ENCODE peak calls at places on chromosomes 5 and 9, in four cellular contexts. B is GM12878, W is SK-N-SH, M is HepG2. O is an unnamed sample.

GRCh38 chr5:68954618-68954910 is 139.2 kb upstream of the SLC30A5 start:
- DNase-seq in B (no peak), W (no peak), M (no peak), O (no peak)

GRCh38 chr5:141681695-141682641 is at the start of gene ARAP3:
- DNase-seq in B (no peak), W (peak), M (peak), O (peak)

GRCh38 chr5:135122797-135123196 is 88.8 kb upstream of the PITX1 start:
- DNase-seq in B (no peak), W (no peak), M (no peak), O (no peak)

GRCh38 chr5:16707869-16708192 is 91.0 kb upstream of the RETREG1 start:
- DNase-seq in B (no peak), W (no peak), M (no peak), O (no peak)

GRCh38 chr5:172452398-172453205 is 1.7 kb downstream of the SH3PXD2B start:
- DNase-seq in B (no peak), W (peak), M (no peak), O (no peak)

GRCh38 chr9:93893899-93894690 is 61.1 kb downstream of the BARX1 start:
- DNase-seq in B (no peak), W (peak), M (peak), O (no peak)

GRCh38 chr5:32083981-32084430 is 90.1 kb downstream of the GOLPH3 start:
- DNase-seq in B (no peak), W (no peak), M (peak), O (no peak)

GRCh38 chr5:129448654-129449053 is 11.4 kb upstream of the ADAMTS19 start:
- DNase-seq in B (no peak), W (no peak), M (no peak), O (no peak)

GRCh38 chr5:107840161-107840560 is 169.4 kb upstream of the EFNA5 start:
- DNase-seq in B (no peak), W (peak), M (no peak), O (no peak)

GRCh38 chr5:129853588-129853987 is 50.7 kb upstream of the CHSY3 start:
- DNase-seq in B (no peak), W (no peak), M (no peak), O (no peak)

GRCh38 chr9:133210609-133211008 is 1.6 kb upstream of the OBP2B start:
- DNase-seq in B (no peak), W (no peak), M (no peak), O (no peak)

GRCh38 chr9:92725726-92726125 is 38.9 kb downstream of the BICD2 start:
- DNase-seq in B (no peak), W (no peak), M (no peak), O (no peak)

GRCh38 chr9:127822108-127822507 is 19.4 kb downstream of the FPGS start:
- DNase-seq in B (no peak), W (no peak), M (no peak), O (no peak)

GRCh38 chr5:85108471-85108870 is 723.8 kb upstream of the EDIL3 start:
- DNase-seq in B (no peak), W (no peak), M (no peak), O (peak)

GRCh38 chr9:114691046-114691955 is 9.3 kb upstream of the TEX48 start:
- DNase-seq in B (peak), W (no peak), M (no peak), O (peak)

GRCh38 chr5:139660105-139660915 is 12.2 kb downstream of the CXXC5 start:
- DNase-seq in B (no peak), W (peak), M (no peak), O (no peak)

GRCh38 chr5:149153193-149153750 is 12.0 kb downstream of the ABLIM3 start:
- DNase-seq in B (no peak), W (no peak), M (no peak), O (no peak)

GRCh38 chr9:86326536-86326935 is 27.7 kb downstream of the TUT7 start:
- DNase-seq in B (no peak), W (no peak), M (no peak), O (no peak)

GRCh38 chr9:15711531-15712295 is 158.9 kb downstream of the CCDC171 start:
- DNase-seq in B (no peak), W (no peak), M (no peak), O (no peak)

GRCh38 chr9:107650995-107651394 is 161.4 kb upstream of the KLF4 start:
- DNase-seq in B (no peak), W (no peak), M (no peak), O (no peak)

GRCh38 chr9:15147471-15147870 is 159.5 kb downstream of the TTC39B start:
- DNase-seq in B (no peak), W (no peak), M (no peak), O (no peak)

GRCh38 chr5:4533457-4534105 is 606.5 kb upstream of the ADAMTS16 start:
- DNase-seq in B (no peak), W (no peak), M (no peak), O (no peak)

GRCh38 chr9:120439147-120439546 is 140.8 kb downstream of the CDK5RAP2 start:
- DNase-seq in B (no peak), W (peak), M (peak), O (peak)

GRCh38 chr5:172312286-172312685 is 28.7 kb upstream of the UBTD2 start:
- DNase-seq in B (no peak), W (no peak), M (no peak), O (no peak)

DNA sequence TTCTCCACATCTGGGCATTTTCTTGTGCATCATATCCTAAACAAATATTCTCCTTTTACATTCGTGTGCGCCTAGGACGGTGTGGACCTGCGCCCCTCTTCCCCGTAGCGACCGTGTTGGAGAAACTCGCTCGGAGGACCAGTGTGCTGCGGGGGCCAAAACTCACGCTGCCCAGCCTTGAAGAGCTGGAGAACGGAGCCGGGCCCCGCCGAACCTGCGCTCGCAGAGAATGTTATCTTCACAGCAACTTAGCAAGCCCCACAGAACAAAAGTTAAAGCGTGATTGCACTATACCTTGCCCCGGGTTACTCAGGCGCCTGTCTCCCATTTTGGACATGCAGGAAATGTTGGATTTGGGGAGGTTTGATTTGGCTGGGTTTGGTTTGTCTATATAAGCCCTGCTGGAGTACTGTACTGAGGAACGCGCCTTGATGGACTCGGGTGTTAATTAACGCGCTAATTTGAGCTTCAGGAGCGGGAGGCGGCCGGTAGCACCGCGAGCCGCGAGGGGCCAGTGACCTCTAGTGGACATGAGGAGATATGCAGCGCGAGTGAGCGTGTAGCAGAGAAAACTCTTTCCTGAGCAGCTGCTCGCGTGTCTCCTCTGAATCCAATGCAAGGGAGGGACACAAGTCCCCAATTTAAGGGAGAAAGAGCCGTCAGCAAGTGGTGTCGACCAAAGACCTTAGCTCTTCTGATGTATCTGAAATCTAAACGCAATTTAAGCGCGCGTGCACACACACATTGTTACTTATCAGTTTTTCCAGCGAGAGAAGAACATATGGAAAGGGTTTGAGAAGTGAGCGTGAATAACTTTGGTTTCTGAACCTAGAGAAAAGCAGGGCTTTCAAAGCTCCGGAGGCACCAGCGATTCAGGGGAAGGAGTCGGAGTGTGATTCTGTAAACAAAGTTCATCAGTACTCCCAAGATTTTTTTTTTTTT is 192.1 kb downstream of the MEF2C start:
- DNase-seq in B (no peak), W (peak), M (peak), O (peak)
- TF ChIP-seq PBX3 in B (no peak), W (no peak), M (no peak), O (no peak)

GRCh38 chr9:96126321-96126881 is 175.6 kb downstream of the HSD17B3 start:
- DNase-seq in B (no peak), W (no peak), M (no peak), O (no peak)

GRCh38 chr9:96125624-96126023 is 176.4 kb downstream of the HSD17B3 start:
- DNase-seq in B (no peak), W (no peak), M (no peak), O (no peak)

GRCh38 chr9:96130970-96131369 is 171.0 kb downstream of the HSD17B3 start:
- DNase-seq in B (no peak), W (no peak), M (no peak), O (no peak)

GRCh38 chr9:96133296-96134010 is 168.5 kb downstream of the HSD17B3 start:
- DNase-seq in B (no peak), W (no peak), M (no peak), O (no peak)

DNA sequence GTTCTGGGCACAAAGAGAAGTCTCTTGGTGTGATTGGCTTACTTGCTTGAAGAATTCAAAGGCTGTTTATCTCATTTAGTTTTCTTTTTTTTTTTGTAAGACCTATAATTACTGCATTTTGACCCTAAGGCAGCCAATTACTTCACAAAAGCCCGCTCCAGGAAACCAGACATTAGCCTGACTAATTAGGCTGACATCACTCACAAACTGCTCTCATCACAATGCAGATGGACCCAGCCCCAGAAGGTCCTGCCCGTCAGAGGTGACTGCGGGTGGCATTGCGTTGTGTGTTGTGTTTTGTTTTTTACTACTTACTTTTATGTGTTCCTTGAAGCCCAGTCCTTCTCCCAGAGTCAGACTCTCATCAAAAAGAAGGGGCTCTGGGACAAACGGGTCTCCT is 172.3 kb downstream of the HSD17B3 start:
- DNase-seq in B (no peak), W (peak), M (no peak), O (no peak)
- TF ChIP-seq PBX3 in B (no peak), W (no peak), M (no peak), O (no peak)

GRCh38 chr5:1006656-1007071 is 1.9 kb upstream of the NKD2 start:
- DNase-seq in B (no peak), W (no peak), M (no peak), O (no peak)
- TF ChIP-seq PBX3 in B (no peak), W (no peak), M (no peak), O (no peak)

GRCh38 chr5:18236386-18236785 is 602.1 kb downstream of the TAF11L14 start:
- DNase-seq in B (no peak), W (no peak), M (no peak), O (peak)
- TF ChIP-seq PBX3 in B (no peak), W (no peak), M (no peak), O (no peak)

DNA sequence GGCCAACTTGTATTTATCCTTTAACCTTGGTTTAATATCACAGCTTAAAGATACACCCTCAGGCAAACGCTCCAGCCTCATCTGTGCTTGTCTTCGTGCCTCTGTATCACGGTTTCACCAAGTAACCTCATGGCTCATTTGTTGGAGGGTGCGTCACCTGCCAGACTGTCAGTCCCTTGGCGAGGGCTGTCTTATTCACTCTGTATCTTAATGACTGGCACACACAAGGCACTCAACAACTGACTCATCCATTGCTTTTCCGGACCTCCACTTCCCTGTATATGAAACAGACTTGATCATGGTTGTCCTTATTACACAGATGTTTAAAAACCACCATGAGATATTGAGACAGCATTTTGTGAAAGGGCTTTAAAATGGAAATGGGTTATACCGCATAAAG is 28.0 kb downstream of the LCP2 start:
- DNase-seq in B (no peak), W (no peak), M (no peak), O (no peak)
- TF ChIP-seq PBX3 in B (no peak), W (no peak), M (no peak), O (no peak)

GRCh38 chr9:34862043-34862442 is 96.0 kb upstream of the PHF24 start:
- DNase-seq in B (no peak), W (no peak), M (no peak), O (no peak)
- TF ChIP-seq PBX3 in B (no peak), W (no peak), M (no peak), O (no peak)